ENCODE peak calls at places on chromosomes 7 and 10, in seven cellular contexts. U is spleen; M is NCI-H1417; R is NCI-H2081 treated with DMSO at 0.1 percent for 48 hours; Z is activated CD8-positive, alpha-beta memory T cell treated with anti-CD3 and anti-CD28 coated beads, Interleukin-2, amount 50 U/mL, for 48 hours; X is heart right ventricle; D is K562. P is an unnamed sample.

GRCh38 chr7:42090806-42091205 is 146.2 kb downstream of the GLI3 start:
- DNase-seq in X (no peak), U (no peak), M (no peak), R (no peak), Z (no peak), D (no peak), P (no peak)

GRCh38 chr7:107996072-107996824 is 6.7 kb downstream of the LAMB1 start:
- DNase-seq in R (no peak), D (no peak), U (no peak), Z (no peak), M (no peak), X (no peak), P (peak; percentile 32)

GRCh38 chr10:31707578-31708411 is 220.8 kb downstream of the ARHGAP12 start:
- DNase-seq in Z (peak; percentile 68), M (no peak), U (no peak), X (peak; percentile 83), D (no peak), R (no peak), P (peak; percentile 75)

GRCh38 chr10:104277785-104278184 is 8.8 kb downstream of the GSTO2 start:
- DNase-seq in D (no peak), M (peak; percentile 35), Z (no peak), U (no peak), R (no peak), X (no peak), P (no peak)

GRCh38 chr10:124911124-124912051 is 30.5 kb upstream of the ZRANB1 start:
- DNase-seq in Z (no peak), X (peak; percentile 13), D (peak; percentile 22), R (no peak), U (no peak), M (peak; percentile 1), P (peak; percentile 42)

GRCh38 chr10:49109669-49110335 is 5.5 kb downstream of the VSTM4 start:
- DNase-seq in U (no peak), D (no peak), R (no peak), M (no peak), Z (peak; percentile 20), X (peak; percentile 87), P (peak; percentile 90)

GRCh38 chr7:134155871-134156270 is 28.7 kb downstream of the LRGUK start:
- DNase-seq in M (peak; percentile 81), D (no peak), X (no peak), Z (no peak), R (no peak), U (no peak), P (no peak)

GRCh38 chr7:31735991-31736982 is 49.3 kb downstream of the PPP1R17 start:
- DNase-seq in U (no peak), R (peak; percentile 41), D (peak; percentile 57), Z (peak; percentile 58), M (peak; percentile 95), X (peak; percentile 49), P (peak; percentile 80)

GRCh38 chr10:104680467-104681401 is 39.6 kb downstream of the SORCS3 start:
- DNase-seq in M (peak; percentile 85), R (no peak), Z (no peak), U (no peak), X (no peak), D (no peak), P (peak; percentile 23)

GRCh38 chr7:2269468-2270460 is 27.7 kb downstream of the NUDT1 start:
- DNase-seq in U (no peak), R (no peak), X (no peak), Z (no peak), M (no peak), D (no peak), P (peak; percentile 61)

GRCh38 chr7:132485136-132485535 is 91.1 kb downstream of the PLXNA4 start:
- DNase-seq in U (no peak), M (peak; percentile 68), D (no peak), Z (no peak), X (no peak), R (no peak), P (no peak)

GRCh38 chr10:109735776-109736175 is 187.5 kb downstream of the XPNPEP1 start:
- DNase-seq in X (no peak), M (no peak), R (no peak), U (no peak), Z (no peak), D (no peak), P (no peak)

GRCh38 chr10:103598654-103599115 is 105.2 kb downstream of the NEURL1 start:
- DNase-seq in U (no peak), X (peak; percentile 59), D (peak; percentile 67), R (peak; percentile 13), Z (no peak), M (peak; percentile 84), P (peak; percentile 87)

GRCh38 chr7:55246181-55246580 is 119.0 kb upstream of the LANCL2 start:
- DNase-seq in R (no peak), Z (no peak), X (no peak), U (no peak), M (no peak), D (no peak), P (no peak)

GRCh38 chr10:1173091-1173490 is 116.9 kb downstream of the WDR37 start:
- DNase-seq in M (no peak), Z (no peak), U (no peak), R (no peak), X (no peak), D (no peak), P (no peak)

GRCh38 chr10:68957654-68958053 is 1.7 kb downstream of the DDX21 start:
- DNase-seq in X (no peak), M (no peak), D (no peak), U (no peak), Z (no peak), R (no peak), P (peak; percentile 10)

GRCh38 chr10:86305521-86305920 is 61.1 kb downstream of the GRID1 start:
- DNase-seq in X (no peak), D (no peak), U (peak; percentile 8), Z (no peak), M (no peak), R (no peak), P (no peak)

GRCh38 chr7:105796365-105796764 is 80.0 kb downstream of the ATXN7L1 start:
- DNase-seq in M (no peak), R (no peak), D (no peak), U (no peak), X (no peak), Z (no peak), P (peak; percentile 68)

GRCh38 chr7:101563198-101563901 is 65.7 kb downstream of the MYL10 start:
- DNase-seq in X (no peak), Z (peak; percentile 33), R (no peak), M (no peak), U (no peak), D (no peak), P (no peak)

GRCh38 chr7:42380411-42380810 is 143.4 kb upstream of the GLI3 start:
- DNase-seq in M (no peak), U (no peak), D (no peak), Z (no peak), R (no peak), X (no peak), P (peak; percentile 74)

GRCh38 chr10:86944907-86945306 is 12.5 kb downstream of the MMRN2 start:
- DNase-seq in U (no peak), X (no peak), D (no peak), Z (peak; percentile 46), R (no peak), M (no peak), P (no peak)

GRCh38 chr10:71821909-71822763 is 28.9 kb downstream of the PSAP start:
- DNase-seq in Z (no peak), M (no peak), D (no peak), U (peak; percentile 46), X (no peak), R (no peak), P (no peak)

P was measured in GM03348.